ENCODE peak calls at places on chromosomes 6 and 20, in four cellular contexts. O, P, D and A are unnamed samples.

GRCh38 chr6:163965426-163966348 is 551.2 kb downstream of the QKI start:
- DNase-seq in P (no peak), D (no peak), O (no peak), A (no peak)

GRCh38 chr6:87590989-87591388 is 1.1 kb downstream of the ORC3 start:
- DNase-seq in P (no peak), D (no peak), O (no peak), A (no peak)

GRCh38 chr20:10508468-10509251 is 73.6 kb downstream of the SLX4IP start:
- DNase-seq in P (no peak), D (no peak), O (no peak), A (no peak)

GRCh38 chr6:107698146-107698545 is 126.0 kb downstream of the SCML4 start:
- DNase-seq in O (no peak), D (no peak), P (no peak), A (no peak)

GRCh38 chr6:28068067-28068466 is 12.3 kb upstream of the ZNF165 start:
- DNase-seq in O (no peak), D (no peak), P (no peak), A (no peak)

GRCh38 chr6:148223424-148223842 is 119.2 kb upstream of the SASH1 start:
- DNase-seq in D (no peak), O (no peak), P (no peak), A (no peak)

GRCh38 chr6:65113581-65113980 is 593.4 kb downstream of the EYS start:
- DNase-seq in D (no peak), O (no peak), P (no peak), A (no peak)

GRCh38 chr6:151119823-151120524 is 119.8 kb upstream of the AKAP12 start:
- DNase-seq in O (no peak), D (no peak), P (no peak), A (no peak)

GRCh38 chr20:63003546-63003945 is 3.2 kb downstream of the BHLHE23 start:
- DNase-seq in O (no peak), P (no peak), D (no peak), A (no peak)

GRCh38 chr6:11096109-11096508 is 2.5 kb downstream of the SMIM13 start:
- DNase-seq in D (no peak), O (no peak), P (peak), A (no peak)